ENCODE peak calls at places on chromosomes 7 and 10, in four cellular contexts. One of them, this sample, is unnamed.

GRCh38 chr10:43055991-43056567 is 20.8 kb upstream of the RET start:
- DNase-seq in mesendoderm: peak
- DNase-seq in GM04503: no peak
- DNase-seq in left lung: peak
- DNase-seq in this sample: no peak

GRCh38 chr10:98321203-98321780 is 53.3 kb upstream of the LOXL4 start:
- DNase-seq in mesendoderm: peak
- DNase-seq in left lung: no peak
- DNase-seq in GM04503: no peak
- DNase-seq in this sample: no peak

GRCh38 chr10:70499829-70500167 is 21.2 kb downstream of the PALD1 start:
- DNase-seq in left lung: no peak
- DNase-seq in mesendoderm: no peak
- DNase-seq in GM04503: no peak
- DNase-seq in this sample: no peak

GRCh38 chr10:14670551-14671240 is 104.0 kb downstream of the FAM107B start:
- DNase-seq in mesendoderm: no peak
- DNase-seq in left lung: no peak
- DNase-seq in GM04503: peak
- DNase-seq in this sample: no peak

GRCh38 chr10:124596914-124597676 is 135.5 kb downstream of the LHPP start:
- DNase-seq in left lung: peak
- DNase-seq in mesendoderm: no peak
- DNase-seq in GM04503: no peak
- DNase-seq in this sample: no peak

GRCh38 chr10:30581779-30582380 is 47.7 kb downstream of the LYZL2 start:
- DNase-seq in mesendoderm: peak
- DNase-seq in left lung: no peak
- DNase-seq in GM04503: no peak
- DNase-seq in this sample: no peak

GRCh38 chr7:116524609-116525297 is at the start of gene CAV1:
- DNase-seq in GM04503: peak
- DNase-seq in mesendoderm: peak
- DNase-seq in left lung: peak
- DNase-seq in this sample: peak

GRCh38 chr10:66209025-66209424 is 716.8 kb upstream of the LRRTM3 start:
- DNase-seq in GM04503: no peak
- DNase-seq in left lung: no peak
- DNase-seq in mesendoderm: no peak
- DNase-seq in this sample: no peak

GRCh38 chr7:95772771-95773581 is 622 bp downstream of the DYNC1I1 start:
- DNase-seq in GM04503: no peak
- DNase-seq in mesendoderm: peak
- DNase-seq in left lung: no peak
- DNase-seq in this sample: peak

GRCh38 chr10:91051834-91052233 is 130.9 kb upstream of the ANKRD1 start:
- DNase-seq in mesendoderm: no peak
- DNase-seq in left lung: no peak
- DNase-seq in GM04503: no peak
- DNase-seq in this sample: peak

GRCh38 chr7:156988605-156989185 is 21.8 kb downstream of the MNX1 start:
- DNase-seq in GM04503: no peak
- DNase-seq in mesendoderm: no peak
- DNase-seq in left lung: no peak
- DNase-seq in this sample: no peak

GRCh38 chr7:78055160-78055559 is 256.6 kb downstream of the PHTF2 start:
- DNase-seq in mesendoderm: peak
- DNase-seq in left lung: no peak
- DNase-seq in GM04503: no peak
- DNase-seq in this sample: no peak

GRCh38 chr7:21912931-21913780 is 32.5 kb downstream of the CDCA7L start:
- DNase-seq in GM04503: no peak
- DNase-seq in mesendoderm: no peak
- DNase-seq in left lung: no peak
- DNase-seq in this sample: no peak

GRCh38 chr7:151686826-151687225 is 167.1 kb upstream of the RHEB start:
- DNase-seq in left lung: no peak
- DNase-seq in GM04503: no peak
- DNase-seq in mesendoderm: no peak
- DNase-seq in this sample: no peak

GRCh38 chr10:49550563-49550962 is 11.6 kb upstream of the ERCC6 start:
- DNase-seq in mesendoderm: peak
- DNase-seq in GM04503: no peak
- DNase-seq in left lung: no peak
- DNase-seq in this sample: no peak

GRCh38 chr7:122092964-122093797 is 50.9 kb downstream of the AASS start:
- DNase-seq in mesendoderm: peak
- DNase-seq in left lung: no peak
- DNase-seq in GM04503: peak
- DNase-seq in this sample: peak

GRCh38 chr7:45660901-45661211 is 86.7 kb downstream of the ADCY1 start:
- DNase-seq in left lung: no peak
- DNase-seq in GM04503: no peak
- DNase-seq in mesendoderm: no peak
- DNase-seq in this sample: no peak

GRCh38 chr10:91313761-91314520 is 93.5 kb downstream of the PCGF5 start:
- DNase-seq in GM04503: no peak
- DNase-seq in mesendoderm: no peak
- DNase-seq in left lung: no peak
- DNase-seq in this sample: no peak

GRCh38 chr10:126621836-126622235 is 48.7 kb downstream of the C10orf90 start:
- DNase-seq in left lung: no peak
- DNase-seq in mesendoderm: no peak
- DNase-seq in GM04503: no peak
- DNase-seq in this sample: no peak

This sample was measured in COR-L47.